ENCODE peak calls at places on chromosomes 13 and 19, in six cellular contexts. P, J, V, B, T and Q are unnamed samples.

GRCh38 chr19:42121666-42122069 is 10.6 kb downstream of the POU2F2 start:
- DNase-seq in P (peak; percentile 52), V (no peak), B (no peak), J (no peak), T (no peak), Q (peak; percentile 66)

GRCh38 chr19:49113762-49114629 is at the start of gene LIN7B:
- DNase-seq in V (peak; percentile 94), T (peak; percentile 67), P (no peak), B (peak; percentile 88), J (no peak), Q (peak; percentile 93)

GRCh38 chr19:36489920-36490415 is 607 bp upstream of the ZNF566 start:
- DNase-seq in T (peak; percentile 94), V (peak; percentile 49), B (peak; percentile 84), P (peak; percentile 73), J (peak; percentile 93), Q (peak; percentile 49)

GRCh38 chr19:47310819-47311218 is 1.2 kb downstream of the C5AR1 start:
- DNase-seq in P (no peak), V (no peak), B (no peak), T (peak; percentile 36), J (no peak), Q (no peak)

GRCh38 chr19:18735324-18735723 is 51.8 kb downstream of the CRTC1 start:
- DNase-seq in B (no peak), T (no peak), V (no peak), P (no peak), J (no peak), Q (no peak)

GRCh38 chr19:6101291-6101690 is 9.0 kb downstream of the RFX2 start:
- DNase-seq in T (no peak), B (no peak), V (no peak), J (no peak), P (no peak), Q (no peak)

GRCh38 chr13:45473627-45474026 is 8.9 kb downstream of the COG3 start:
- DNase-seq in P (no peak), V (no peak), J (no peak), B (peak; percentile 6), T (peak; percentile 43), Q (no peak)

GRCh38 chr13:27533155-27533643 is 82.8 kb upstream of the MTIF3 start:
- DNase-seq in P (no peak), T (peak; percentile 65), B (peak; percentile 56), V (peak; percentile 22), J (peak; percentile 21), Q (peak; percentile 23)

GRCh38 chr13:44312898-44313551 is 60.6 kb upstream of the SERP2 start:
- DNase-seq in J (no peak), P (no peak), V (no peak), T (peak; percentile 14), B (no peak), Q (no peak)

GRCh38 chr19:35459414-35460082 is 11.5 kb downstream of the FFAR2 start:
- DNase-seq in J (no peak), T (peak; percentile 67), B (peak; percentile 5), P (no peak), V (no peak), Q (no peak)

GRCh38 chr13:72620874-72621273 is 106.6 kb downstream of the MZT1 start:
- DNase-seq in V (no peak), T (no peak), J (no peak), B (no peak), P (no peak), Q (no peak)

GRCh38 chr13:60970736-60971135 is 444.9 kb downstream of the PCDH20 start:
- DNase-seq in J (peak; percentile 2), P (no peak), B (no peak), V (no peak), T (no peak), Q (no peak)

GRCh38 chr13:73142091-73142490 is 83.3 kb downstream of the KLF5 start:
- DNase-seq in V (no peak), T (no peak), B (no peak), P (no peak), J (no peak), Q (no peak)

GRCh38 chr19:40791349-40791748 is 7.6 kb upstream of the EGLN2 start:
- DNase-seq in V (no peak), J (no peak), P (no peak), T (no peak), B (no peak), Q (no peak)

GRCh38 chr19:14971474-14971873 is 8.2 kb downstream of the SLC1A6 start:
- DNase-seq in B (no peak), V (no peak), J (no peak), P (no peak), T (no peak), Q (no peak)

GRCh38 chr13:33204130-33204927 is 81.2 kb downstream of the STARD13 start:
- DNase-seq in J (no peak), B (no peak), P (peak; percentile 78), V (no peak), T (no peak), Q (no peak)

GRCh38 chr19:48480151-48480475 is 10.9 kb downstream of the CYTH2 start:
- DNase-seq in B (no peak), P (no peak), V (no peak), J (no peak), T (no peak), Q (no peak)

GRCh38 chr13:49540552-49540951 is 44.8 kb downstream of the PHF11 start:
- DNase-seq in T (no peak), B (no peak), V (no peak), J (no peak), P (peak; percentile 23), Q (no peak)

GRCh38 chr13:29613101-29613500 is 17.6 kb upstream of the SLC7A1 start:
- DNase-seq in V (no peak), P (no peak), B (no peak), J (no peak), T (no peak), Q (no peak)

GRCh38 chr13:95204231-95204765 is 97.0 kb downstream of the ABCC4 start:
- DNase-seq in J (no peak), B (no peak), P (no peak), V (no peak), T (no peak), Q (no peak)

GRCh38 chr19:36113895-36114762 is 546 bp downstream of the POLR2I start:
- DNase-seq in P (no peak), V (no peak), T (no peak), J (no peak), B (peak; percentile 53), Q (no peak)

GRCh38 chr19:17455308-17455707 is 5.4 kb downstream of the NXNL1 start:
- DNase-seq in V (no peak), J (no peak), T (no peak), B (no peak), P (no peak), Q (no peak)

GRCh38 chr13:30850204-30850866 is 55.7 kb upstream of the MEDAG start:
- DNase-seq in J (no peak), T (no peak), P (no peak), V (no peak), B (no peak), Q (no peak)

GRCh38 chr13:54357284-54357933 is 1328.8 kb downstream of the OLFM4 start:
- DNase-seq in V (no peak), T (no peak), B (no peak), J (no peak), P (no peak), Q (no peak)

GRCh38 chr19:3645067-3645396 is 18.4 kb upstream of the CACTIN start:
- DNase-seq in B (no peak), J (no peak), P (no peak), V (no peak), T (no peak), Q (no peak)

GRCh38 chr19:3646336-3647092 is 19.9 kb upstream of the CACTIN start:
- DNase-seq in P (no peak), J (no peak), B (no peak), V (no peak), T (no peak), Q (no peak)

GRCh38 chr19:3649888-3650287 is 23.3 kb upstream of the CACTIN start:
- DNase-seq in P (no peak), B (no peak), V (no peak), T (no peak), J (no peak), Q (no peak)

GRCh38 chr19:3645726-3646125 is 19.1 kb upstream of the CACTIN start:
- DNase-seq in P (no peak), B (no peak), J (no peak), V (no peak), T (no peak), Q (no peak)

GRCh38 chr19:3648037-3648905 is 21.7 kb upstream of the CACTIN start:
- DNase-seq in T (no peak), J (no peak), P (no peak), V (no peak), B (no peak), Q (no peak)
- TF ChIP-seq POLR2AphosphoS5 in T (no peak), J (no peak), P (no peak), V (no peak), B (no peak), Q (no peak)

DNA sequence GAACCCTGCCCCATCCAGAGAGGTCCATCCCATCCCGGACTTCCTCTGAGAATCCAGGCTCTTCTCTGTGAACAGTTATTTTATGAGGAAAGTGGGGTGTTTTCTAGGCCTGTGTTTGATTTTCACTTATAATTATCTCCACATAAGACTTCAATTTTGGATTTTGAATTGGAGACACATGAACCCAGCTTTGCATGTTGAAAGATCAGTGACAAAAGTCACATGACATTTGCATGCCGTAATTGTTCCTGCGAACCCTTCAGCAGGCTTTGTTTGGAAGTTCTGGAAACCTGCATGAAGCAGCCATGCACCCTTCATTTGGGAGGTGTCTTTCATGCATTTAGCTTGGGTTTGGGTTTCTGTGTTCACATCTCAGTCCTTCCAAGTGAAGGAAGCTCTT is 44.9 kb upstream of the ZNF536 start:
- DNase-seq in T (no peak), J (no peak), V (no peak), B (no peak), P (no peak), Q (no peak)
- TF ChIP-seq POLR2A in T (no peak), J (no peak), V (no peak), B (no peak), P (no peak), Q (no peak)

DNA sequence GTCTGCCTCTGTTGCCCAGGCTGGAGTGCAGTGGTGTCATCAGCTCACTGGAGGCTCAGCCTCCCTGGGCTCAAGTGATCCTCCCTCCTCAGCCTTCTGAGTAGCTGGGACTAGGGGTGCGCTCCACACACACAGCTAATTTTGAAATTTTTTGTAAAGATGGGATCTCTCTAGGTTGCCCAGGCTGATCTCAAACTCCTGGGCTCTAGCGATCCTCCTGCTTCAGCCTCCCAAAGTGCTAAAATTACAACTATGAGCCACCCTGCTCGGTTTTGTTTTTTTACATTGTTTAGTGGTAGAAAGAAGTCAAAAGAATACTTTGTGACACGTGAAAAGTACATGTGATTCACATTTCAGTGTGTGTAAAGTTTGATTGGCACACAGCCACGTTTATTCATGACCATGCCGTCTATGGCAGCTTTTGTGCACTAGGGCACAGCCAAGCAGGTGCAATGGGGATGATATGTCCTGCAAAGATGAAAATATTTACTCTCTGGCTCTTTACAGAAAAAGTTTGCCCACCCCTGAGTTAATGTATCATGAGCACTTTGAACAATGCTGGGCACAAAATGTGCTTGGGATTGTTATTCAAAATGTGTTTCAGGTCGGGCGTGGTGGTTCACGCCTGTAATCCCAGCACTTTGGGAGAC is 16.2 kb upstream of the NFIC start:
- DNase-seq in J (no peak), T (peak; percentile 42), V (no peak), B (no peak), P (no peak), Q (no peak)
- TF ChIP-seq TAF1 in J (no peak), T (no peak), V (no peak), B (no peak), P (no peak), Q (no peak)

DNA sequence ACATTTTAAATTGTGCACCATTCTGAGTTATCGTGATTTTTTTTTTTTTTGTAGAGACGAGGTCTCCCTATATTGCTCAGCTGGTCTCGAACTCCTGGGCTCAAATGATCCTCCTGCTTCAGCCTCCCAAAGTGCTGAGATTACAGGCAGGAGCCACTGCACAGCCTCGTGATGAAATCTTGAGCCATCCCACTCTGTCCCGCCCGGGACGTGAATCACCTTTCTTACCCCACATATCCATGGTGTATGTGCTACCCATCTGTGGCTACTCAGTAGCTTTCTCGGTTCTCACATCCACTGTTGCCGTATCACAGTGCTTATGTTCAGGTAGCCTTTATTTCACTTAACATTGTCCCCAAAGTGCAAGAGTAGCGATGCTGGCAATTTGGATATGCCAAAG is 26.5 kb downstream of the PAK4 start:
- DNase-seq in J (no peak), P (no peak), V (no peak), B (no peak), T (no peak), Q (no peak)
- TF ChIP-seq POLR2AphosphoS5 in J (no peak), P (no peak), V (no peak), B (no peak), T (no peak), Q (no peak)